ENCODE peak calls at places on chromosomes 2 and 18, in ten cellular contexts. F is pancreas, C is heart left ventricle, N is body of pancreas, H is K562, V is psoas muscle, Z is brain microvascular endothelial cell, Y is fibroblast of lung, M is GM12878, O is keratinocyte. K is an unnamed sample. For H3K36me3, the result is how much of the 10 kb centered on the place peaks cover.

GRCh38 chr18:49767111-49768050 is 46.0 kb downstream of the ACAA2 start:
- DNase-seq in M (no peak), Z (no peak), H (no peak), F (no peak), C (no peak), Y (no peak), O (no peak), V (no peak), N (no peak), K (no peak)

GRCh38 chr2:69890881-69891280 is 2.9 kb upstream of the SNRNP27 start:
- DNase-seq in Z (no peak), C (no peak), H (no peak), N (no peak), V (no peak), Y (no peak), M (no peak), O (no peak), F (no peak), K (no peak)

GRCh38 chr2:8631465-8632005 is 50.3 kb upstream of the ID2 start:
- DNase-seq in V (no peak), C (no peak), Y (no peak), F (no peak), Z (no peak), M (no peak), H (no peak), N (no peak), O (no peak), K (no peak)

GRCh38 chr2:109660046-109660860 is 46.1 kb downstream of the SOWAHC start:
- DNase-seq in F (no peak), V (no peak), N (no peak), O (no peak), Z (no peak), Y (no peak), H (peak), C (no peak), M (no peak), K (no peak)

GRCh38 chr2:71843391-71843850 is 304.2 kb downstream of the CYP26B1 start:
- DNase-seq in H (no peak), Z (peak), V (no peak), C (no peak), M (no peak), F (no peak), Y (peak), N (no peak), O (no peak), K (no peak)

GRCh38 chr2:69668598-69668997 is 25.1 kb upstream of the AAK1 start:
- DNase-seq in H (no peak), O (no peak), N (no peak), M (no peak), Y (peak), C (no peak), V (no peak), F (no peak), Z (no peak), K (no peak)

GRCh38 chr2:36889782-36890181 is 76.6 kb downstream of the STRN start:
- DNase-seq in Y (peak), Z (peak), V (no peak), H (peak), N (no peak), C (no peak), O (peak), F (no peak), M (no peak), K (no peak)

GRCh38 chr18:47893939-47894699 is 36.3 kb downstream of the SMAD2 start:
- DNase-seq in N (no peak), V (no peak), F (no peak), Z (no peak), M (no peak), O (no peak), C (no peak), H (peak), Y (peak), K (no peak)

GRCh38 chr2:140454717-140455116 is 1674.5 kb upstream of the NXPH2 start:
- DNase-seq in Z (peak), H (no peak), Y (peak), N (no peak), V (no peak), F (no peak), O (no peak), M (no peak), C (no peak), K (no peak)

GRCh38 chr2:194087089-194087488 is 1569.9 kb upstream of the SLC39A10 start:
- DNase-seq in Y (no peak), C (no peak), N (no peak), F (no peak), O (no peak), V (no peak), H (no peak), Z (no peak), M (no peak), K (no peak)

GRCh38 chr2:177282101-177282573 is 17.6 kb upstream of the NFE2L2 start:
- DNase-seq in F (no peak), H (no peak), C (no peak), N (no peak), Y (no peak), M (no peak), O (no peak), Z (no peak), V (peak), K (no peak)

GRCh38 chr2:152157253-152157652 is 18.3 kb downstream of the STAM2 start:
- DNase-seq in H (no peak), N (no peak), Y (no peak), M (no peak), Z (no peak), V (no peak), C (no peak), F (no peak), O (no peak), K (no peak)

GRCh38 chr2:238285653-238286082 is 2.7 kb downstream of the PER2 start:
- DNase-seq in H (no peak), F (peak), Z (peak), V (peak), C (no peak), N (peak), M (no peak), O (peak), Y (peak), K (no peak)

GRCh38 chr2:9752441-9753275 is 90.6 kb upstream of the TAF1B start:
- DNase-seq in Y (peak), F (no peak), N (no peak), H (peak), Z (peak), O (peak), C (no peak), V (no peak), M (no peak), K (peak)

GRCh38 chr2:100563407-100564247 is 834 bp downstream of the PDCL3 start:
- DNase-seq in Z (no peak), V (no peak), C (no peak), O (no peak), F (peak), M (no peak), H (peak), N (no peak), Y (no peak), K (no peak)

GRCh38 chr2:213125646-213126347 is 25.6 kb downstream of the IKZF2 start:
- DNase-seq in M (no peak), Y (no peak), C (no peak), F (no peak), O (no peak), Z (peak), N (no peak), H (no peak), V (no peak), K (no peak)

GRCh38 chr2:39851251-39851650 is 72.2 kb upstream of the THUMPD2 start:
- DNase-seq in H (no peak), Z (no peak), C (no peak), O (no peak), Y (peak), V (no peak), N (no peak), F (no peak), M (no peak), K (no peak)

GRCh38 chr2:240250150-240250984 is 109.9 kb upstream of the OTOS start:
- DNase-seq in M (no peak), H (no peak), V (peak), F (no peak), O (no peak), Z (no peak), C (no peak), N (no peak), Y (no peak), K (no peak)

GRCh38 chr2:157258520-157259326 is 1.2 kb downstream of the GALNT5 start:
- DNase-seq in H (peak), Z (no peak), C (no peak), N (no peak), M (no peak), Y (peak), O (no peak), V (no peak), F (no peak), K (no peak)

GRCh38 chr2:153543639-153544071 is 65.1 kb upstream of the RPRM start:
- DNase-seq in V (no peak), O (no peak), N (no peak), F (no peak), M (no peak), Z (no peak), H (no peak), Y (no peak), C (no peak), K (no peak)

GRCh38 chr2:43298496-43298895 is 72.1 kb upstream of the ZFP36L2 start:
- DNase-seq in O (no peak), N (no peak), Z (no peak), Y (no peak), V (no peak), C (no peak), M (no peak), H (no peak), F (no peak), K (no peak)

GRCh38 chr2:133713049-133713580 is 144.9 kb upstream of the NCKAP5 start:
- DNase-seq in M (no peak), Y (no peak), H (no peak), C (no peak), V (no peak), F (no peak), O (no peak), N (no peak), Z (no peak), K (no peak)

GRCh38 chr2:9057939-9058761 is 54.7 kb upstream of the MBOAT2 start:
- DNase-seq in F (no peak), N (no peak), O (peak), Y (peak), V (no peak), H (peak), M (no peak), C (no peak), Z (peak), K (no peak)

GRCh38 chr2:72888438-72889202 is 1.4 kb downstream of the SPR start:
- DNase-seq in Y (no peak), H (no peak), V (no peak), C (no peak), O (no peak), N (no peak), M (no peak), Z (no peak), F (no peak), K (no peak)

GRCh38 chr2:21754164-21754788 is 630.5 kb downstream of the TDRD15 start:
- DNase-seq in C (no peak), Z (no peak), O (no peak), V (no peak), H (no peak), N (no peak), Y (no peak), F (no peak), M (no peak), K (no peak)

GRCh38 chr2:111626037-111626861 is 257.7 kb downstream of the ANAPC1 start:
- DNase-seq in Z (no peak), H (peak), O (no peak), M (no peak), Y (peak), V (no peak), F (no peak), C (no peak), N (no peak), K (no peak)

GRCh38 chr2:218202266-218202665 is 14.7 kb upstream of the ARPC2 start:
- DNase-seq in M (no peak), H (no peak), Y (peak), N (no peak), O (no peak), V (no peak), F (no peak), Z (no peak), C (no peak), K (no peak)

GRCh38 chr2:135056790-135057189 is 4.7 kb downstream of the RAB3GAP1 start:
- DNase-seq in M (no peak), Z (no peak), H (no peak), F (no peak), V (no peak), Y (no peak), O (no peak), C (no peak), N (no peak), K (no peak)

GRCh38 chr2:108621689-108622681 is 87.7 kb downstream of the LIMS1 start:
- DNase-seq in C (no peak), N (no peak), Y (no peak), O (no peak), Z (no peak), H (no peak), V (no peak), F (no peak), M (no peak), K (no peak)

GRCh38 chr2:88199912-88200682 is 30.0 kb downstream of the THNSL2 start:
- DNase-seq in F (peak), V (no peak), C (no peak), M (no peak), Z (no peak), N (peak), O (no peak), Y (peak), H (peak), K (no peak)
- H3K4me3 ChIP-seq in F (no peak), V (no peak), C (no peak), M (no peak), Z (no peak), N (no peak), O (no peak), Y (no peak), H (no peak), K (no peak)

GRCh38 chr18:74506405-74507119 is 10.4 kb downstream of the CNDP2 start:
- DNase-seq in V (no peak), O (no peak), Y (no peak), H (no peak), Z (no peak), M (no peak), F (no peak), N (no peak), C (no peak), K (no peak)

GRCh38 chr18:74507120-74507881 is 11.1 kb downstream of the CNDP2 start:
- DNase-seq in N (peak), M (no peak), F (peak), Z (no peak), Y (no peak), O (no peak), H (no peak), C (no peak), V (no peak), K (no peak)

GRCh38 chr18:74508821-74509225 is 12.7 kb downstream of the CNDP2 start:
- DNase-seq in C (no peak), H (peak), M (no peak), F (no peak), Z (no peak), Y (no peak), N (no peak), O (no peak), V (no peak), K (no peak)

GRCh38 chr18:74508366-74508765 is 12.2 kb downstream of the CNDP2 start:
- DNase-seq in V (no peak), F (no peak), Z (no peak), Y (no peak), C (no peak), M (no peak), H (no peak), N (no peak), O (no peak), K (no peak)

DNA sequence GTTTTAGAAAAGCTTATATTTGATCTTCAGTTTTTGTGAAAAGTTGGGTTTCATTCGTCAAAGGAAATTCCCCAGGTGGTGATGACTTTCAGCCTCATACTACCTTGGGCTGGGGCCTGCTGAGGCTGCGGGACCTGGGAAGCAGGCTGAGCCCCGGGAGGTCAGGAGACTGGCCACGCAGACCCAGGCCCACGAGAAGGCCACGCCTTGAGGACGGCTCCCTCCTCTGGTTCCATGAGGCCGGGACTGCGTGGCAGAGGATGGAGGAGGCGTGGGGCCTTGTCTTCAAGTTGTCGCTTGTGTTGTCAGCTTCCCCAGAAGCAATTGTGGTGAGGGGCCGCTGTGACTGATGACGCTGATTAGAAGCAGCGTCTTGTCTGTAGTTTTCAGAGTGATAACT is 11.8 kb downstream of the CNDP2 start:
- DNase-seq in H (no peak), F (no peak), Z (no peak), M (no peak), N (no peak), O (no peak), V (no peak), Y (no peak), C (peak), K (no peak)
- H3K36me3 ChIP-seq in H (half or more), F (under half), Z (half or more), M (half or more), N (under half), O (half or more), V (under half), Y (under half), C (under half), K (half or more)

DNA sequence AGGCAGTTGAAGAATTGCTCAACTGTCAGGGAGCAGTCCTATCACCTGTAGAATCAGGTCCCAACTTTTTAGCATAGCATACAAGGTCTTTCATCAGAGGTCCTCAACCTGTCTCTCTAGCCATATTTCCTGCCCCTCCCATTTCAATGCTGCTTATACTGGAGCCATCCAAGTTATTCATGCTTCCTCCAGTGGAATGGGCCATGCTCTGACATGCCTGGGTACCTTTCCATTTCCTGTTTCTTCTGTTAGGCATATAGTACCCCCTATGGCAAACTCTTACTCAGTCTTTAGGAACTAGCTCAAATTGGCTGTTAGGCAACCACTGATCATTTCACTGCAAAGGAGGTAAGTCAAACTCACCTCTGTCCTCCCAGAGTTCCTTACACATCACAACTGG is 51.0 kb upstream of the ABCA12 start:
- DNase-seq in Y (no peak), Z (no peak), O (peak), H (no peak), V (no peak), C (no peak), M (no peak), F (no peak), N (no peak), K (no peak)
- TF ChIP-seq CTCF in Y (no peak), Z (no peak), O (no peak), H (no peak), V (no peak), C (no peak), M (no peak), F (no peak), N (no peak), K (no peak)

GRCh38 chr2:222477962-222478608 is 53.7 kb downstream of the SGPP2 start:
- DNase-seq in C (no peak), V (no peak), F (no peak), Y (no peak), Z (no peak), M (no peak), N (no peak), H (no peak), O (no peak), K (no peak)

GRCh38 chr2:222481941-222482340 is 57.6 kb downstream of the SGPP2 start:
- DNase-seq in F (no peak), Z (no peak), N (no peak), C (no peak), O (no peak), Y (no peak), V (no peak), H (no peak), M (no peak), K (no peak)

GRCh38 chr2:222479855-222480254 is 55.5 kb downstream of the SGPP2 start:
- DNase-seq in M (no peak), V (no peak), C (no peak), N (no peak), H (no peak), Z (no peak), O (no peak), Y (peak), F (no peak), K (no peak)

GRCh38 chr2:222483513-222484039 is 59.2 kb downstream of the SGPP2 start:
- DNase-seq in Y (no peak), V (no peak), O (no peak), C (no peak), M (no peak), N (no peak), F (no peak), Z (no peak), H (no peak), K (no peak)

GRCh38 chr2:222480497-222480896 is 56.2 kb downstream of the SGPP2 start:
- DNase-seq in C (no peak), M (no peak), N (no peak), O (no peak), H (no peak), Z (no peak), Y (no peak), F (no peak), V (no peak), K (no peak)
- H3K4me3 ChIP-seq in C (no peak), M (no peak), N (no peak), O (no peak), H (no peak), Z (no peak), Y (no peak), F (no peak), V (no peak), K (no peak)

DNA sequence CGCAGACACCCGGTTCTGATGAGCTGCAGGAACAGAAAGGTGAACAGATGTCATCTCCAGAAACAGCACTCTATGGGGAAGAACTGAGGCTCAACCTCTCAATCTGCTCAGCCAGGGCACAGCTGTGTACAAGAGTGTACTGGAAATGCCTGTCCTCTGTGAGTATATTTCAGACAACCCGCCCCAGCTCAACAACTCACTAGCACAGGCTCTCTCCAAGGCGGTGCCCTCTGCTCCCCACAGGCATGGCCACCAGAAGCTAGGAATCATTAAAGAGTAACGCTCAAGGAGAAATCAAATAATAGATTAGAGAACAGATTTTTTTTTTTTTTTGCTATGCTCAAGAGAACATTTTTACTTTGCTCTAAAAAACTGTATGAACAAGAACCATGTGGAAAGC is 43.8 kb downstream of the WDFY1 start:
- DNase-seq in Z (no peak), M (no peak), F (no peak), N (no peak), O (no peak), H (no peak), V (no peak), Y (no peak), C (no peak), K (no peak)
- H3K36me3 ChIP-seq in Z (under half), M (under half), F (under half), N (under half), O (under half), H (under half), V (under half), Y (under half), C (under half), K (under half)

K was measured in GM06990.